ENCODE peak calls at places on chromosomes 6 and 20, in seven cellular contexts. One of them, this sample, is unnamed. For H3K36me3, the result is how much of the 10 kb centered on the place peaks cover.

GRCh38 chr6:138953451-138953850 is 34.6 kb downstream of the REPS1 start:
- DNase-seq in left lung: no peak
- DNase-seq in prostate gland: no peak
- DNase-seq in GM23338: no peak
- DNase-seq in heart right ventricle: no peak
- DNase-seq in upper lobe of right lung: no peak
- DNase-seq in IMR-90: peak
- DNase-seq in this sample: no peak

GRCh38 chr6:2448826-2449571 is 203.6 kb upstream of the GMDS start:
- DNase-seq in left lung: no peak
- DNase-seq in upper lobe of right lung: no peak
- DNase-seq in GM23338: peak
- DNase-seq in heart right ventricle: peak
- DNase-seq in IMR-90: peak
- DNase-seq in prostate gland: peak
- DNase-seq in this sample: no peak

GRCh38 chr6:19301980-19302379 is 535.2 kb upstream of the ID4 start:
- DNase-seq in IMR-90: peak
- DNase-seq in heart right ventricle: no peak
- DNase-seq in upper lobe of right lung: no peak
- DNase-seq in prostate gland: no peak
- DNase-seq in left lung: no peak
- DNase-seq in GM23338: no peak
- DNase-seq in this sample: no peak

GRCh38 chr20:63475209-63475608 is 2.8 kb upstream of the KCNQ2 start:
- DNase-seq in heart right ventricle: no peak
- DNase-seq in left lung: no peak
- DNase-seq in upper lobe of right lung: no peak
- DNase-seq in IMR-90: peak
- DNase-seq in prostate gland: no peak
- DNase-seq in GM23338: peak
- DNase-seq in this sample: no peak

GRCh38 chr6:154894903-154895302 is 100.2 kb upstream of the TIAM2 start:
- DNase-seq in heart right ventricle: no peak
- DNase-seq in IMR-90: no peak
- DNase-seq in prostate gland: no peak
- DNase-seq in left lung: no peak
- DNase-seq in upper lobe of right lung: no peak
- DNase-seq in GM23338: no peak
- DNase-seq in this sample: no peak

GRCh38 chr6:137589067-137589848 is 95.1 kb upstream of the OLIG3 start:
- DNase-seq in upper lobe of right lung: no peak
- DNase-seq in left lung: no peak
- DNase-seq in GM23338: peak
- DNase-seq in prostate gland: peak
- DNase-seq in IMR-90: peak
- DNase-seq in heart right ventricle: no peak
- DNase-seq in this sample: no peak

GRCh38 chr6:111922454-111923297 is 49.4 kb upstream of the FYN start:
- DNase-seq in IMR-90: peak
- DNase-seq in upper lobe of right lung: no peak
- DNase-seq in GM23338: no peak
- DNase-seq in left lung: no peak
- DNase-seq in prostate gland: no peak
- DNase-seq in heart right ventricle: no peak
- DNase-seq in this sample: no peak

GRCh38 chr20:43895235-43895634 is 19.4 kb upstream of the TOX2 start:
- DNase-seq in upper lobe of right lung: no peak
- DNase-seq in left lung: no peak
- DNase-seq in heart right ventricle: no peak
- DNase-seq in prostate gland: no peak
- DNase-seq in GM23338: no peak
- DNase-seq in IMR-90: peak
- DNase-seq in this sample: no peak

GRCh38 chr6:105991561-105992314 is 94.4 kb upstream of the PRDM1 start:
- DNase-seq in IMR-90: no peak
- DNase-seq in prostate gland: peak
- DNase-seq in heart right ventricle: no peak
- DNase-seq in GM23338: peak
- DNase-seq in upper lobe of right lung: no peak
- DNase-seq in left lung: no peak
- DNase-seq in this sample: no peak

GRCh38 chr6:12363651-12364381 is 73.7 kb downstream of the EDN1 start:
- DNase-seq in GM23338: no peak
- DNase-seq in heart right ventricle: no peak
- DNase-seq in upper lobe of right lung: peak
- DNase-seq in prostate gland: no peak
- DNase-seq in left lung: peak
- DNase-seq in IMR-90: no peak
- DNase-seq in this sample: no peak

GRCh38 chr6:14704383-14705271 is 541.2 kb upstream of the JARID2 start:
- DNase-seq in GM23338: no peak
- DNase-seq in heart right ventricle: no peak
- DNase-seq in prostate gland: no peak
- DNase-seq in left lung: no peak
- DNase-seq in upper lobe of right lung: no peak
- DNase-seq in IMR-90: peak
- DNase-seq in this sample: no peak

GRCh38 chr6:28884423-28885148 is 39.2 kb downstream of the TRIM27 start:
- DNase-seq in GM23338: no peak
- DNase-seq in left lung: no peak
- DNase-seq in IMR-90: no peak
- DNase-seq in upper lobe of right lung: no peak
- DNase-seq in prostate gland: no peak
- DNase-seq in heart right ventricle: no peak
- DNase-seq in this sample: no peak

GRCh38 chr6:12851123-12851695 is 134.6 kb downstream of the PHACTR1 start:
- DNase-seq in upper lobe of right lung: no peak
- DNase-seq in left lung: no peak
- DNase-seq in GM23338: peak
- DNase-seq in IMR-90: no peak
- DNase-seq in heart right ventricle: no peak
- DNase-seq in prostate gland: no peak
- DNase-seq in this sample: no peak

GRCh38 chr20:62980970-62981369 is 25.8 kb downstream of the BHLHE23 start:
- DNase-seq in prostate gland: no peak
- DNase-seq in IMR-90: no peak
- DNase-seq in upper lobe of right lung: no peak
- DNase-seq in heart right ventricle: no peak
- DNase-seq in left lung: no peak
- DNase-seq in GM23338: peak
- DNase-seq in this sample: no peak

GRCh38 chr20:10109621-10110020 is 74.8 kb downstream of the ANKEF1 start:
- DNase-seq in GM23338: no peak
- DNase-seq in IMR-90: no peak
- DNase-seq in left lung: no peak
- DNase-seq in upper lobe of right lung: no peak
- DNase-seq in prostate gland: no peak
- DNase-seq in heart right ventricle: no peak
- DNase-seq in this sample: no peak

GRCh38 chr6:128069180-128069579 is 168.3 kb upstream of the THEMIS start:
- DNase-seq in prostate gland: no peak
- DNase-seq in left lung: no peak
- DNase-seq in GM23338: no peak
- DNase-seq in IMR-90: peak
- DNase-seq in upper lobe of right lung: no peak
- DNase-seq in heart right ventricle: no peak
- DNase-seq in this sample: no peak

GRCh38 chr6:131101911-131102680 is 33.2 kb upstream of the AKAP7 start:
- DNase-seq in upper lobe of right lung: no peak
- DNase-seq in prostate gland: no peak
- DNase-seq in IMR-90: peak
- DNase-seq in GM23338: no peak
- DNase-seq in heart right ventricle: no peak
- DNase-seq in left lung: no peak
- DNase-seq in this sample: no peak

GRCh38 chr6:7615611-7616383 is 25.8 kb downstream of the SNRNP48 start:
- DNase-seq in heart right ventricle: peak
- DNase-seq in IMR-90: peak
- DNase-seq in left lung: no peak
- DNase-seq in upper lobe of right lung: no peak
- DNase-seq in prostate gland: peak
- DNase-seq in GM23338: peak
- DNase-seq in this sample: no peak

GRCh38 chr6:1832844-1833787 is 223.4 kb downstream of the FOXC1 start:
- DNase-seq in IMR-90: peak
- DNase-seq in GM23338: no peak
- DNase-seq in heart right ventricle: peak
- DNase-seq in prostate gland: peak
- DNase-seq in left lung: peak
- DNase-seq in upper lobe of right lung: no peak
- DNase-seq in this sample: peak

GRCh38 chr20:44618318-44618731 is 33.2 kb downstream of the ADA start:
- DNase-seq in left lung: no peak
- DNase-seq in IMR-90: no peak
- DNase-seq in heart right ventricle: no peak
- DNase-seq in GM23338: no peak
- DNase-seq in prostate gland: peak
- DNase-seq in upper lobe of right lung: peak
- DNase-seq in this sample: peak

GRCh38 chr6:39452306-39452705 is 129.8 kb upstream of the KCNK16 start:
- DNase-seq in prostate gland: no peak
- DNase-seq in GM23338: no peak
- DNase-seq in heart right ventricle: no peak
- DNase-seq in IMR-90: peak
- DNase-seq in left lung: no peak
- DNase-seq in upper lobe of right lung: no peak
- DNase-seq in this sample: no peak

GRCh38 chr6:155264704-155265320 is 999 bp downstream of the CLDN20 start:
- DNase-seq in left lung: no peak
- DNase-seq in IMR-90: no peak
- DNase-seq in GM23338: no peak
- DNase-seq in prostate gland: no peak
- DNase-seq in heart right ventricle: no peak
- DNase-seq in upper lobe of right lung: no peak
- DNase-seq in this sample: no peak

GRCh38 chr6:157821342-157822033 is 1.6 kb upstream of the SNX9 start:
- DNase-seq in upper lobe of right lung: no peak
- DNase-seq in heart right ventricle: no peak
- DNase-seq in prostate gland: no peak
- DNase-seq in left lung: no peak
- DNase-seq in GM23338: no peak
- DNase-seq in IMR-90: peak
- DNase-seq in this sample: no peak

GRCh38 chr6:180295-180694 is 112.0 kb upstream of the DUSP22 start:
- DNase-seq in heart right ventricle: no peak
- DNase-seq in upper lobe of right lung: no peak
- DNase-seq in left lung: no peak
- DNase-seq in prostate gland: no peak
- DNase-seq in GM23338: no peak
- DNase-seq in IMR-90: no peak
- DNase-seq in this sample: no peak

GRCh38 chr20:7155282-7155681 is 387.8 kb downstream of the BMP2 start:
- DNase-seq in prostate gland: no peak
- DNase-seq in GM23338: no peak
- DNase-seq in IMR-90: no peak
- DNase-seq in heart right ventricle: no peak
- DNase-seq in left lung: no peak
- DNase-seq in upper lobe of right lung: no peak
- DNase-seq in this sample: no peak

DNA sequence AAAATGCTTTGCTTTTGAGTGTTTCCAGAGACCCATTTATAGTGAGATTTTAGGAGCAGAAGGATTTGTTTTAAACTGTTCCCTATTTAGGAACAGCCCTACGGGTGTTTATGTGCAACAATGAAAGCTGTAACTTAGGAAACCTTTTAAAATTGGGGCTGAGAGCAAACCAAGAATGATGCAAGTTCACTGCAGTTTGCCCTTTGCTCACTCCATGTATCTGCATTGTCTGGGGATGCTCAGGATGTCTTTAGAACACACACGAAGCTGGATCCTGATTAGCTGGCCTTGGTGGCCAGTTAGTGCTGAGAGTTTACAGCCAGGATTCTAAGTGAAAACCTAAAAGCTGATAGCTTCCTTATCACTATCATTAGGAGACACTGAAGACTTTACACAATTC is 40.8 kb downstream of the GHRH start:
- DNase-seq in upper lobe of right lung: no peak
- DNase-seq in heart right ventricle: no peak
- DNase-seq in prostate gland: no peak
- DNase-seq in IMR-90: no peak
- DNase-seq in left lung: no peak
- DNase-seq in GM23338: peak
- DNase-seq in this sample: no peak
- H3K36me3 ChIP-seq in upper lobe of right lung: half or more
- H3K36me3 ChIP-seq in heart right ventricle: half or more
- H3K36me3 ChIP-seq in prostate gland: under half
- H3K36me3 ChIP-seq in IMR-90: under half
- H3K36me3 ChIP-seq in left lung: under half
- H3K36me3 ChIP-seq in GM23338: under half
- H3K36me3 ChIP-seq in this sample: half or more

GRCh38 chr6:159461998-159462397 is 231.0 kb downstream of the SOD2 start:
- DNase-seq in upper lobe of right lung: no peak
- DNase-seq in heart right ventricle: no peak
- DNase-seq in IMR-90: no peak
- DNase-seq in GM23338: no peak
- DNase-seq in prostate gland: no peak
- DNase-seq in left lung: no peak
- DNase-seq in this sample: no peak
- TF ChIP-seq CTCF in upper lobe of right lung: no peak
- TF ChIP-seq CTCF in heart right ventricle: no peak
- TF ChIP-seq CTCF in IMR-90: no peak
- TF ChIP-seq CTCF in GM23338: no peak
- TF ChIP-seq CTCF in prostate gland: no peak
- TF ChIP-seq CTCF in left lung: no peak
- TF ChIP-seq CTCF in this sample: no peak

DNA sequence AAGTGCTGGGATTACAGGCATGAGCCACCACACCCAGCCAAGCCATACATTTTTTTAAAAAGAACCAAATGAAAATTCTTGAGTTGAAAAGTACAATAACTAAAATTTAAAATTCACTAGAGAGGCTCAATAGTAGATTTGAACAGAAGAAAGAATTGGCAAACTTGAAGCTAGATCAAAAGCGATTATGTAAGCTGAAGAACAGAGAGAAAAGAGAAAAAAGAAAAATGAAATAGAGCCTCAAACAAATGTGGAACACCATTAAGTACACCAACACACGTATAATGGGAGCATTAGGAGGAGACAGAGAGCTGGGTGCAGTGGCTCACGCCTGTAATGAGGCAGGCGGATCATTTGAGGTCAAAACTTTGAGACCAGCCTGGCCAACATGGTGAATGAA is 31.0 kb downstream of the ERGIC3 start:
- DNase-seq in upper lobe of right lung: peak
- DNase-seq in heart right ventricle: no peak
- DNase-seq in prostate gland: no peak
- DNase-seq in GM23338: peak
- DNase-seq in IMR-90: no peak
- DNase-seq in left lung: no peak
- DNase-seq in this sample: no peak
- H3K4me3 ChIP-seq in upper lobe of right lung: no peak
- H3K4me3 ChIP-seq in heart right ventricle: no peak
- H3K4me3 ChIP-seq in prostate gland: no peak
- H3K4me3 ChIP-seq in GM23338: no peak
- H3K4me3 ChIP-seq in IMR-90: no peak
- H3K4me3 ChIP-seq in left lung: no peak
- H3K4me3 ChIP-seq in this sample: no peak

DNA sequence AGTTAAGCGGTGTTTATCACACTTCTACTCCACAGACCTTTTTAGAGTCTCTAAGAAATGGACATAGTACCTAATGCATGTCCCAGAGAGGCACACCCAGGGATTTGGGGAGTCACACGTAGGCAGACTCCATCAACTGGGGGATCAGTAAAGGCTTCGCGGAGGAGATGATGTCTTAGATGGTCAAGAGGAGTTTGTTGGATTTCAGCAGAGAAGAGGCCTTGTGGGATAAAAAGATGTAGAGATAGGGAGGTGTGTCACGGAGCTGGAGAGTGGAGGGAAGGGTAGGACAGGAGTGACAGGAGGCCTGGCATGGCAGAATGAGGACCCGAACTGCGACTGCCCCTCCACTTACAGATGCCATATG is 9.1 kb downstream of the DYNLRB1 start:
- DNase-seq in prostate gland: no peak
- DNase-seq in left lung: no peak
- DNase-seq in IMR-90: no peak
- DNase-seq in GM23338: no peak
- DNase-seq in upper lobe of right lung: no peak
- DNase-seq in heart right ventricle: no peak
- DNase-seq in this sample: no peak
- H3K36me3 ChIP-seq in prostate gland: under half
- H3K36me3 ChIP-seq in left lung: under half
- H3K36me3 ChIP-seq in IMR-90: under half
- H3K36me3 ChIP-seq in GM23338: under half
- H3K36me3 ChIP-seq in upper lobe of right lung: half or more
- H3K36me3 ChIP-seq in heart right ventricle: under half
- H3K36me3 ChIP-seq in this sample: under half